ENCODE peak calls at places on chromosomes 13 and 19, in five cellular contexts. One of them, this sample, is unnamed.

GRCh38 chr13:26247608-26248007 is 6.3 kb upstream of the CDK8 start:
- DNase-seq in EH: no peak
- DNase-seq in NCI-H345: no peak
- DNase-seq in Kasumi-1: no peak
- DNase-seq in naive thymus-derived CD8-positive, alpha-beta T cell: no peak
- DNase-seq in this sample: no peak

GRCh38 chr13:88736026-88736425 is 1064.9 kb downstream of the SLITRK5 start:
- DNase-seq in EH: no peak
- DNase-seq in NCI-H345: no peak
- DNase-seq in Kasumi-1: no peak
- DNase-seq in naive thymus-derived CD8-positive, alpha-beta T cell: no peak
- DNase-seq in this sample: peak

GRCh38 chr13:33383724-33384577 is 98.4 kb upstream of the STARD13 start:
- DNase-seq in EH: no peak
- DNase-seq in NCI-H345: no peak
- DNase-seq in Kasumi-1: no peak
- DNase-seq in naive thymus-derived CD8-positive, alpha-beta T cell: no peak
- DNase-seq in this sample: no peak

GRCh38 chr13:61136101-61136500 is 279.5 kb downstream of the PCDH20 start:
- DNase-seq in EH: no peak
- DNase-seq in NCI-H345: no peak
- DNase-seq in Kasumi-1: no peak
- DNase-seq in naive thymus-derived CD8-positive, alpha-beta T cell: no peak
- DNase-seq in this sample: no peak

GRCh38 chr19:41624515-41624914 is 2.4 kb downstream of the CEACAM4 start:
- DNase-seq in EH: no peak
- DNase-seq in NCI-H345: no peak
- DNase-seq in Kasumi-1: no peak
- DNase-seq in naive thymus-derived CD8-positive, alpha-beta T cell: no peak
- DNase-seq in this sample: no peak

GRCh38 chr13:45433381-45433790 is 15.2 kb upstream of the SLC25A30 start:
- DNase-seq in EH: no peak
- DNase-seq in NCI-H345: no peak
- DNase-seq in Kasumi-1: no peak
- DNase-seq in naive thymus-derived CD8-positive, alpha-beta T cell: no peak
- DNase-seq in this sample: no peak

GRCh38 chr19:43132696-43133095 is 50.2 kb upstream of the PSG2 start:
- DNase-seq in EH: peak
- DNase-seq in NCI-H345: no peak
- DNase-seq in Kasumi-1: no peak
- DNase-seq in naive thymus-derived CD8-positive, alpha-beta T cell: no peak
- DNase-seq in this sample: no peak

GRCh38 chr19:5891572-5891937 is 12.0 kb downstream of the NDUFA11 start:
- DNase-seq in EH: no peak
- DNase-seq in NCI-H345: no peak
- DNase-seq in Kasumi-1: no peak
- DNase-seq in naive thymus-derived CD8-positive, alpha-beta T cell: no peak
- DNase-seq in this sample: peak

GRCh38 chr13:36193151-36193855 is 21.1 kb downstream of the SOHLH2 start:
- DNase-seq in EH: peak
- DNase-seq in NCI-H345: no peak
- DNase-seq in Kasumi-1: no peak
- DNase-seq in naive thymus-derived CD8-positive, alpha-beta T cell: no peak
- DNase-seq in this sample: peak

GRCh38 chr19:53659292-53659691 is 27.5 kb downstream of the DPRX start:
- DNase-seq in EH: no peak
- DNase-seq in NCI-H345: no peak
- DNase-seq in Kasumi-1: no peak
- DNase-seq in naive thymus-derived CD8-positive, alpha-beta T cell: no peak
- DNase-seq in this sample: peak

GRCh38 chr19:18282788-18283141 is 1.3 kb upstream of the JUND start:
- DNase-seq in EH: no peak
- DNase-seq in NCI-H345: no peak
- DNase-seq in Kasumi-1: no peak
- DNase-seq in naive thymus-derived CD8-positive, alpha-beta T cell: no peak
- DNase-seq in this sample: peak

GRCh38 chr13:96636310-96636709 is 358.0 kb downstream of the OXGR1 start:
- DNase-seq in EH: no peak
- DNase-seq in NCI-H345: no peak
- DNase-seq in Kasumi-1: no peak
- DNase-seq in naive thymus-derived CD8-positive, alpha-beta T cell: no peak
- DNase-seq in this sample: no peak

GRCh38 chr19:51660975-51661600 is 14.5 kb upstream of the SIGLEC14 start:
- DNase-seq in EH: peak
- DNase-seq in NCI-H345: no peak
- DNase-seq in Kasumi-1: peak
- DNase-seq in naive thymus-derived CD8-positive, alpha-beta T cell: peak
- DNase-seq in this sample: peak

GRCh38 chr13:21557995-21558394 is 46.0 kb downstream of the MICU2 start:
- DNase-seq in EH: peak
- DNase-seq in NCI-H345: no peak
- DNase-seq in Kasumi-1: peak
- DNase-seq in naive thymus-derived CD8-positive, alpha-beta T cell: no peak
- DNase-seq in this sample: peak

GRCh38 chr19:58581227-58582141 is 8.3 kb upstream of the MZF1 start:
- DNase-seq in EH: peak
- DNase-seq in NCI-H345: no peak
- DNase-seq in Kasumi-1: no peak
- DNase-seq in naive thymus-derived CD8-positive, alpha-beta T cell: peak
- DNase-seq in this sample: no peak

GRCh38 chr19:32649751-32650150 is 25.2 kb downstream of the ANKRD27 start:
- DNase-seq in EH: no peak
- DNase-seq in NCI-H345: no peak
- DNase-seq in Kasumi-1: no peak
- DNase-seq in naive thymus-derived CD8-positive, alpha-beta T cell: no peak
- DNase-seq in this sample: no peak

GRCh38 chr13:94966380-94966779 is 254.0 kb upstream of the SOX21 start:
- DNase-seq in EH: no peak
- DNase-seq in NCI-H345: peak
- DNase-seq in Kasumi-1: no peak
- DNase-seq in naive thymus-derived CD8-positive, alpha-beta T cell: no peak
- DNase-seq in this sample: peak

GRCh38 chr13:91745962-91746361 is 347.5 kb downstream of the GPC5 start:
- DNase-seq in EH: no peak
- DNase-seq in NCI-H345: no peak
- DNase-seq in Kasumi-1: no peak
- DNase-seq in naive thymus-derived CD8-positive, alpha-beta T cell: no peak
- DNase-seq in this sample: peak

GRCh38 chr13:75341025-75341424 is 140.9 kb downstream of the TBC1D4 start:
- DNase-seq in EH: no peak
- DNase-seq in NCI-H345: no peak
- DNase-seq in Kasumi-1: no peak
- DNase-seq in naive thymus-derived CD8-positive, alpha-beta T cell: no peak
- DNase-seq in this sample: no peak

GRCh38 chr13:40536443-40537113 is 129.9 kb downstream of the FOXO1 start:
- DNase-seq in EH: no peak
- DNase-seq in NCI-H345: peak
- DNase-seq in Kasumi-1: no peak
- DNase-seq in naive thymus-derived CD8-positive, alpha-beta T cell: no peak
- DNase-seq in this sample: peak

GRCh38 chr19:32318884-32319520 is 26.4 kb upstream of the ZNF507 start:
- DNase-seq in EH: peak
- DNase-seq in NCI-H345: no peak
- DNase-seq in Kasumi-1: peak
- DNase-seq in naive thymus-derived CD8-positive, alpha-beta T cell: no peak
- DNase-seq in this sample: peak

GRCh38 chr13:95267662-95268369 is 33.4 kb downstream of the ABCC4 start:
- DNase-seq in EH: peak
- DNase-seq in NCI-H345: peak
- DNase-seq in Kasumi-1: no peak
- DNase-seq in naive thymus-derived CD8-positive, alpha-beta T cell: no peak
- DNase-seq in this sample: no peak

GRCh38 chr13:43664700-43665191 is 122.0 kb downstream of the ENOX1 start:
- DNase-seq in EH: peak
- DNase-seq in NCI-H345: no peak
- DNase-seq in Kasumi-1: no peak
- DNase-seq in naive thymus-derived CD8-positive, alpha-beta T cell: no peak
- DNase-seq in this sample: peak

GRCh38 chr19:39126593-39127187 is 1.1 kb downstream of the PAK4 start:
- DNase-seq in EH: peak
- DNase-seq in NCI-H345: peak
- DNase-seq in Kasumi-1: no peak
- DNase-seq in naive thymus-derived CD8-positive, alpha-beta T cell: no peak
- DNase-seq in this sample: peak

GRCh38 chr13:76711515-76712182 is 174.6 kb downstream of the KCTD12 start:
- DNase-seq in EH: peak
- DNase-seq in NCI-H345: no peak
- DNase-seq in Kasumi-1: peak
- DNase-seq in naive thymus-derived CD8-positive, alpha-beta T cell: no peak
- DNase-seq in this sample: no peak

GRCh38 chr13:113013303-113013702 is 44.3 kb downstream of the MCF2L start:
- DNase-seq in EH: no peak
- DNase-seq in NCI-H345: no peak
- DNase-seq in Kasumi-1: no peak
- DNase-seq in naive thymus-derived CD8-positive, alpha-beta T cell: no peak
- DNase-seq in this sample: no peak

GRCh38 chr13:65265988-65266387 is 1964.1 kb downstream of the PCDH9 start:
- DNase-seq in EH: no peak
- DNase-seq in NCI-H345: no peak
- DNase-seq in Kasumi-1: no peak
- DNase-seq in naive thymus-derived CD8-positive, alpha-beta T cell: no peak
- DNase-seq in this sample: no peak

GRCh38 chr19:19420570-19421301 is 15.3 kb downstream of the GATAD2A start:
- DNase-seq in EH: peak
- DNase-seq in NCI-H345: no peak
- DNase-seq in Kasumi-1: no peak
- DNase-seq in naive thymus-derived CD8-positive, alpha-beta T cell: peak
- DNase-seq in this sample: no peak

GRCh38 chr13:73242515-73243015 is 183.8 kb downstream of the KLF5 start:
- DNase-seq in EH: no peak
- DNase-seq in NCI-H345: no peak
- DNase-seq in Kasumi-1: no peak
- DNase-seq in naive thymus-derived CD8-positive, alpha-beta T cell: no peak
- DNase-seq in this sample: no peak

GRCh38 chr13:49610176-49610575 is 18.1 kb upstream of the ARL11 start:
- DNase-seq in EH: no peak
- DNase-seq in NCI-H345: peak
- DNase-seq in Kasumi-1: no peak
- DNase-seq in naive thymus-derived CD8-positive, alpha-beta T cell: no peak
- DNase-seq in this sample: peak

GRCh38 chr13:102580552-102581169 is 16.1 kb upstream of the TPP2 start:
- DNase-seq in EH: peak
- DNase-seq in NCI-H345: peak
- DNase-seq in Kasumi-1: peak
- DNase-seq in naive thymus-derived CD8-positive, alpha-beta T cell: peak
- DNase-seq in this sample: peak

This sample was measured in NCI-H69.